ENCODE peak calls at places on chromosomes 6 and 20, in six cellular contexts. E is heart right ventricle, R is cardiac fibroblast, G is left lung, M is hepatocyte, D is GM20000. B is an unnamed sample.

GRCh38 chr6:152351110-152351509 is 286.1 kb downstream of the SYNE1 start:
- DNase-seq in E (peak; percentile 36), D (no peak), M (no peak), G (no peak), R (no peak), B (no peak)

GRCh38 chr20:25204550-25205276 is 9.2 kb downstream of the ENTPD6 start:
- DNase-seq in D (no peak), G (no peak), R (no peak), E (no peak), M (no peak), B (no peak)

GRCh38 chr6:63349401-63349800 is 29.6 kb upstream of the LGSN start:
- DNase-seq in G (no peak), M (no peak), R (no peak), D (no peak), E (no peak), B (peak; percentile 10)

GRCh38 chr6:93523365-93523764 is 104.0 kb upstream of the EPHA7 start:
- DNase-seq in G (no peak), D (no peak), R (peak; percentile 0), M (no peak), E (no peak), B (no peak)

GRCh38 chr20:47318596-47319516 is 37.6 kb downstream of the ZMYND8 start:
- DNase-seq in R (peak; percentile 92), D (no peak), M (peak; percentile 79), G (peak; percentile 88), E (peak; percentile 72), B (peak; percentile 74)

GRCh38 chr6:114181629-114182028 is 161.2 kb downstream of the HS3ST5 start:
- DNase-seq in E (no peak), D (no peak), R (no peak), G (no peak), M (no peak), B (no peak)

GRCh38 chr6:43796168-43796567 is 26.2 kb downstream of the VEGFA start:
- DNase-seq in E (no peak), R (no peak), M (no peak), D (no peak), G (no peak), B (no peak)

GRCh38 chr6:1127129-1127528 is 184.8 kb upstream of the FOXQ1 start:
- DNase-seq in M (no peak), E (no peak), G (no peak), R (no peak), D (no peak), B (no peak)

GRCh38 chr6:24455061-24455460 is 34.3 kb downstream of the GPLD1 start:
- DNase-seq in M (no peak), D (no peak), G (no peak), R (no peak), E (no peak), B (no peak)

GRCh38 chr6:109239192-109239917 is 142.9 kb downstream of the CD164 start:
- DNase-seq in E (no peak), G (peak; percentile 39), M (peak; percentile 16), R (peak; percentile 23), D (no peak), B (no peak)

GRCh38 chr6:153275997-153276396 is 144.9 kb upstream of the RGS17 start:
- DNase-seq in E (no peak), M (no peak), G (no peak), D (no peak), R (no peak), B (no peak)

GRCh38 chr6:170369439-170369838 is 62.9 kb downstream of the FAM120B start:
- DNase-seq in M (no peak), R (no peak), E (no peak), D (no peak), G (no peak), B (no peak)

GRCh38 chr6:148952147-148953041 is 205.6 kb downstream of the UST start:
- DNase-seq in R (peak; percentile 67), M (no peak), G (no peak), D (no peak), E (no peak), B (no peak)

GRCh38 chr6:105263685-105264298 is 84.0 kb upstream of the POPDC3 start:
- DNase-seq in E (no peak), R (no peak), D (no peak), G (no peak), M (no peak), B (no peak)

GRCh38 chr20:62808211-62808865 is 3.7 kb downstream of the OGFR start:
- DNase-seq in R (peak; percentile 66), E (peak; percentile 66), M (peak; percentile 75), G (peak; percentile 71), D (peak; percentile 86), B (peak; percentile 89)

GRCh38 chr6:112437053-112437452 is 89.9 kb downstream of the RFPL4B start:
- DNase-seq in M (no peak), R (no peak), G (no peak), E (no peak), D (no peak), B (no peak)
- TF ChIP-seq CTCF in M (no peak), R (no peak), G (no peak), E (no peak), D (no peak), B (no peak)

GRCh38 chr6:42193491-42193894 is 1.3 kb downstream of the GUCA1B start:
- DNase-seq in G (no peak), D (no peak), M (no peak), R (peak; percentile 17), E (no peak), B (peak; percentile 46)

GRCh38 chr6:42194056-42194455 is 700 bp downstream of the GUCA1B start:
- DNase-seq in G (no peak), D (no peak), R (no peak), E (no peak), M (no peak), B (no peak)

GRCh38 chr6:42199106-42199981 is 4.6 kb upstream of the GUCA1B start:
- DNase-seq in E (peak; percentile 16), M (no peak), D (no peak), G (no peak), R (peak; percentile 73), B (no peak)

GRCh38 chr6:42197574-42198362 is 3.0 kb upstream of the GUCA1B start:
- DNase-seq in G (no peak), R (peak; percentile 72), D (no peak), M (peak; percentile 34), E (no peak), B (no peak)

DNA sequence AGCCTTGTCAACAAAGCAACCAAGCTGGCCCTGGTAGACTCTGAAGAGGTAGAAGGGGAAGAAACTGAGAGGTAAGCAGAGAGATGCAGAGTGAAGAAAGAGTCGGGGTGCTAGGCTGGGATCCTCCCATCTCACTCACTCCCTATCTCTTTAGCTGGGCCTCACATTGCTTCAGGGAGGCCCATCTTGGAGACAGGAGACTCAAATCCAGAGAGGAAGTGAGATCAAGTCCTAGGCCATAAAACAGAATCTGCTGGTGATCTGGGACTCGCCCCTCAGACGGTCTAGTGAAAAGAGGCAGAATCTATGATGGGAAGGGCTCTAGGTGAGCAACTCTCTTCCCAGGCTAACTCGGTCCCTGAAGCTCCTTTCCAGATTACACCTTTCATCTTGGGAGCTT is 659 bp upstream of the GUCA1B start:
- DNase-seq in E (no peak), R (no peak), D (no peak), M (no peak), G (no peak), B (no peak)
- TF ChIP-seq CTCF in E (no peak), R (no peak), D (no peak), M (no peak), G (no peak), B (no peak)

DNA sequence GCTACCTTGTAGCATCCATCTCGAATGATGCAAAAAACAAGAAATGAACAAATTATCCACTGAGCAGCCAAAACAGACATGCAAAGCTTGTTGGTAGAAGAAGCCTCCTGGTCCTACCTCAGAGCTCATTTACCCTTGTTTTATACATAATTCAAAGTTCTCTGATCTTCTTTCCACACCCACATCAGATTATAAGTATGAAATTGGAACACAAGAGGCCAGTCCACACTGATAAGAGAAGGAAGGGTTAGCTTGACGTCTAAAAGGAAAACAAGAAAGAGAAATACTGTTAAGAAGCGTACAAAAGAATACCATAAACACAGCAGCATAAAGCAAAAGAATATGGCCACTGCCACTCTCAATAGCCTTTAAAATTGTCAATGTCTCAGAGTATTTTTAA is 49.7 kb downstream of the FAM83B start:
- DNase-seq in G (no peak), R (no peak), M (no peak), E (no peak), D (no peak), B (no peak)
- TF ChIP-seq CTCF in G (no peak), R (no peak), M (no peak), E (no peak), D (no peak), B (no peak)

DNA sequence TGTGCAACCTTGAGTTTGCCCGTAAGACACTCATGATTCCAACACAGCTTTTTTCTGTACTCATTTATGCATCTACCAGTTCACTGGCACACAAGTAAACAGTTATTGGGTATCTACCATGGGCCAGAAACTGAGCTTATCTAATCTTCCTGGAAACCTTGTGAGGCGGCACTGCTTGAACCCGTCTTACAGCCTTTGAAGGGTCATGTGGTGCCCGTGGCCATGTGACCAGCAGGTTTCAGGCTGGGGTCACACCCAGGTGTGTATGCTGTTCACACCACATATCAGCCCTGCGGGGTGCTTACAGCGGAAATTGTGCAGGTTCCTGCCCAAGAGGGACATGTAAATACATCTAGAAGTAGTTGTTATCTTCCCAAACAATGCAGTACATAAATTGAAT is 6.1 kb downstream of the THBD start:
- DNase-seq in M (no peak), D (no peak), G (no peak), R (no peak), E (no peak), B (peak; percentile 8)
- TF ChIP-seq CTCF in M (no peak), D (no peak), G (no peak), R (no peak), E (no peak), B (no peak)

GRCh38 chr6:119078449-119079287 is at the start of gene FAM184A:
- DNase-seq in R (peak; percentile 60), E (peak; percentile 44), G (peak; percentile 62), D (peak; percentile 74), M (peak; percentile 87), B (peak; percentile 82)
- TF ChIP-seq CTCF in R (peak; percentile 11), E (peak; percentile 34), G (peak; percentile 30), D (peak; percentile 17), M (peak; percentile 49), B (no peak)

GRCh38 chr6:165891320-165891719 is 228.3 kb upstream of the PDE10A start:
- DNase-seq in D (no peak), R (no peak), G (no peak), E (no peak), M (no peak), B (no peak)
- TF ChIP-seq CTCF in D (no peak), R (peak; percentile 8), G (no peak), E (no peak), M (no peak), B (no peak)

DNA sequence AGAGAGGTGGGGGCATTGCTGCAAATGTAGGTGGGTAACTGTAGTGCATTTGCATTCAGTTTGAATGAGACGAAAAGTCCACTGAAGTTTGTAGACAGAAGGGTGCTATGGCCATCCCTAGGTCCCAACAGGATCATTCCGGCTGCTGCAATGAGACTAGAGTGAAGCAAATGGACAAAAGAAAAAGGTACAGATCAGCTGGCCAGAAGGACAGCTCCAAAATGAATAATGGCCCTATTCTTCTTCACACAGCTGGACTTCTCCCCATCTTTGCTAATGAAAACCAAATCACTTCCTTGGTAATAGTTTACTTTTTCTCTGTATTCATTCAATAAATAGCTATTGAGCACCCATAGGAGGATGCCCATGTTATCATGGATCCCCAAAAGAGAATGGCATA is 56.4 kb upstream of the TPD52L1 start:
- DNase-seq in E (no peak), M (no peak), G (no peak), R (no peak), D (no peak), B (no peak)
- TF ChIP-seq CTCF in E (no peak), M (no peak), G (no peak), R (no peak), D (no peak), B (no peak)